ENCODE peak calls at places on chromosomes 12 and 14, in four cellular contexts. Z is progenitor cell of endocrine pancreas, B is lung, S is astrocyte of the cerebellum. F is an unnamed sample.

GRCh38 chr14:72401632-72402428 is 469.6 kb downstream of the RGS6 start:
- DNase-seq in B (no peak), S (no peak), Z (no peak), F (no peak)

GRCh38 chr12:132789099-132789471 is 27.5 kb upstream of the ANKLE2 start:
- DNase-seq in Z (no peak), B (no peak), S (no peak), F (no peak)

GRCh38 chr12:10941916-10942607 is 3.0 kb upstream of the TAS2R14 start:
- DNase-seq in S (no peak), Z (no peak), B (no peak), F (peak)

GRCh38 chr12:4227046-4227445 is 46.5 kb upstream of the CCND2 start:
- DNase-seq in B (no peak), Z (peak), S (no peak), F (no peak)

GRCh38 chr12:26833692-26834168 is 736 bp upstream of the ITPR2 start:
- DNase-seq in S (no peak), Z (peak), B (peak), F (no peak)

GRCh38 chr14:70791971-70792370 is 17.3 kb downstream of the MAP3K9 start:
- DNase-seq in B (no peak), S (no peak), Z (no peak), F (no peak)

GRCh38 chr12:106097011-106097410 is 41.7 kb downstream of the NUAK1 start:
- DNase-seq in B (no peak), S (no peak), Z (no peak), F (no peak)

GRCh38 chr12:41907550-41907949 is 237.1 kb downstream of the GXYLT1 start:
- DNase-seq in B (no peak), Z (no peak), S (no peak), F (no peak)

GRCh38 chr14:74641581-74641980 is 29.5 kb upstream of the LTBP2 start:
- DNase-seq in S (no peak), B (no peak), Z (no peak), F (no peak)

GRCh38 chr14:96501383-96501745 is 818 bp upstream of the PAPOLA start:
- DNase-seq in S (no peak), Z (no peak), B (no peak), F (no peak)

GRCh38 chr12:50745861-50746260 is 18.0 kb upstream of the ATF1 start:
- DNase-seq in S (no peak), B (no peak), Z (no peak), F (no peak)

GRCh38 chr12:116249938-116250337 is 27.6 kb downstream of the MED13L start:
- DNase-seq in S (no peak), Z (no peak), B (no peak), F (no peak)

GRCh38 chr12:113748707-113749432 is 217.3 kb downstream of the RBM19 start:
- DNase-seq in B (no peak), S (no peak), Z (no peak), F (no peak)

GRCh38 chr14:100654814-100655795 is 67.9 kb upstream of the BEGAIN start:
- DNase-seq in B (no peak), Z (peak), S (no peak), F (peak)

GRCh38 chr12:42039599-42039998 is 105.1 kb downstream of the GXYLT1 start:
- DNase-seq in S (no peak), Z (no peak), B (no peak), F (no peak)

GRCh38 chr14:100658514-100658886 is 68.2 kb upstream of the DLK1 start:
- DNase-seq in Z (no peak), S (no peak), B (no peak), F (peak)

GRCh38 chr14:71720978-71721624 is 211.1 kb upstream of the RGS6 start:
- DNase-seq in Z (no peak), S (peak), B (peak), F (peak)

GRCh38 chr14:102220031-102220430 is 80.3 kb downstream of the WDR20 start:
- DNase-seq in B (no peak), S (no peak), Z (no peak), F (no peak)

GRCh38 chr12:115064296-115064695 is 380.3 kb upstream of the TBX3 start:
- DNase-seq in B (no peak), S (no peak), Z (no peak), F (no peak)

GRCh38 chr12:27531916-27532315 is 7.9 kb downstream of the PPFIBP1 start:
- DNase-seq in Z (no peak), S (no peak), B (no peak), F (no peak)

GRCh38 chr12:27665704-27666103 is 30.5 kb upstream of the REP15 start:
- DNase-seq in S (no peak), Z (no peak), B (no peak), F (no peak)

GRCh38 chr12:52729147-52729546 is 25.8 kb upstream of the KRT77 start:
- DNase-seq in S (no peak), Z (no peak), B (no peak), F (no peak)

GRCh38 chr12:52727037-52727436 is 23.7 kb upstream of the KRT77 start:
- DNase-seq in Z (no peak), S (no peak), B (no peak), F (no peak)

GRCh38 chr12:52730383-52730782 is 27.1 kb upstream of the KRT77 start:
- DNase-seq in S (no peak), B (no peak), Z (no peak), F (no peak)

GRCh38 chr12:52728374-52728773 is 25.1 kb upstream of the KRT77 start:
- DNase-seq in B (no peak), S (no peak), Z (no peak), F (no peak)

DNA sequence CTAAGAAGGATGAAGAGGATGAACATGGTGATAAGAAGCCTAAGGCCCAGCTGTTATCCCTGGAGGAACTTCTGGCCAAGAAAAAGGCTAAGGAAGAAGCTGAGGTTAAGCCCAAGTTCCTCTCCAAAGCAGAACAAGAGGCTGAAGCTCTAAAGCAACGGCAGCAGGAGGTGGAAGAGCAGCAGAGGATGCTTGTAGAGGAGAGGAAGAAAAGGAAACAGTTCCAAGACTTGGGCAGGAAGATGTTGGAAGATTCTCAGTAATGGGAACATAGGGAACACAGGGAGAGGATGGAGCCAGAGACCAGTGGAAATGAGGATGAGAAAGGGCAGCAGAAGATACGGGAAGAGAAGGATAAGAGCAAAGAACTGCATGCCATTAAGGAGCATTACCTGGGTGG is 27.5 kb upstream of the KRT77 start:
- DNase-seq in B (no peak), S (no peak), Z (no peak), F (no peak)
- TF ChIP-seq CTCF in B (no peak), S (no peak), Z (no peak), F (no peak)

GRCh38 chr12:128707488-128707887 is 116.3 kb downstream of the SLC15A4 start:
- DNase-seq in Z (no peak), B (no peak), S (no peak), F (no peak)
- TF ChIP-seq CTCF in Z (no peak), B (no peak), S (no peak), F (no peak)

DNA sequence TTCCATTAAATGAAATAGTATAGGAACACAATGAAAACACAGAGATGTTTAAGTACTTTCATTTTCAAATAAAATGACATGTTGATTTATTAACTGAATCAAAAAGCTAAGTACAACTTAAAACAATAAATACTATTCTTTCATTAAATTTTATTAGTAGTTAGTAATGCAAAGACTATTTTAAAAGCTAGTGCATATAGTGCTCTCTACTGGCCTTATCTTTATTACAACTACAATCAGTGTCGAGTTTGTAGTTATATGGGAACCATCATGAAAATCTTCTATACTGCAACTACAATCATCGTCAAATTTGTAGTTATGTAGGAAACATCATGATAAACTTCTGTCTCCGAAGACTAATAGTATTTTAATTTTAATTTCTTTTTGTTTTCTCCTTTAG is 8.9 kb upstream of the LIN7A start:
- DNase-seq in B (no peak), Z (no peak), S (no peak), F (no peak)
- TF ChIP-seq CTCF in B (no peak), Z (peak), S (no peak), F (no peak)

DNA sequence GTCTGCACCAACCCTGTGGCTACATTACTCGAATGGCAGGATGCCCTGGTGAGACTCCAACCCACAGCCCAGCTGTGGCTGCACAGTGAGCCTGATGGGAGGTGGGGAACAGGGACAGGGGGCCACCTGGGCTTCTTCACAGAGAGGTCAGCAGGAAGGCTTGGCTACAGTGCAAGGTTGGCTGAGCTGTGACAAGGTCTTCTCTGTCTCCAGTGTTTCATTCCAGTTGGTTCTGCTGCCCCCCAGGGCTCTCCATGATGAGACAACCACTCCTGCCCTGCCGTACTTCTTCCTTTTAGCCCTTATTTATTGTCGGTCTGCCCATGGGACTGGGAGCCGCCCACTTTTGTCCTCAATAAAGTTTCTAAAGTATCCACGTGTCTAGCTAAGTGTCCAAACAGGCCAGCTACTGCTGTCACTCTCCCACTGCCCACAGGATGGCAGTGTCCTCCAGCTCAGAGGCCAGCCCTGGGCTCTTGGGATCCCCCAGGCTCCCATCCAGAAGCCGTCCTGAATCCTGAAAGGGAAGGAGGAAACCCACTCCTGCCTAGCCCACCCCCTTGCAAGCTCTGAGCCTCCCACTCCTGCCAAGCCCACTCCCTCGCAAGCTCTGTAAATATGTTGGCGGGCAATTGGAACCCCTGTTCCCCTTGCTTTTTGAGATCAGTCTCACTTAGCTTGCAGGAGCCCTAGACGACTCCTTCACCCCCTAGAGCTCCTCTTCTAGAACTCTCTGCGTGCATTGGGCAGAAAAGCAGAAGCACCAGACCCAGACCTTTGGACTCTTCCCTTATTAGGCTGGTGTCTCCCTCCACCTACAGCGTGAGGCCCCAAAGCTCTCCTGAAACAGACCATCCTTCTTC is 5.4 kb downstream of the C1QL4 start:
- DNase-seq in B (peak), S (peak), Z (peak), F (peak)
- TF ChIP-seq CTCF in B (peak), S (peak), Z (peak), F (peak)

DNA sequence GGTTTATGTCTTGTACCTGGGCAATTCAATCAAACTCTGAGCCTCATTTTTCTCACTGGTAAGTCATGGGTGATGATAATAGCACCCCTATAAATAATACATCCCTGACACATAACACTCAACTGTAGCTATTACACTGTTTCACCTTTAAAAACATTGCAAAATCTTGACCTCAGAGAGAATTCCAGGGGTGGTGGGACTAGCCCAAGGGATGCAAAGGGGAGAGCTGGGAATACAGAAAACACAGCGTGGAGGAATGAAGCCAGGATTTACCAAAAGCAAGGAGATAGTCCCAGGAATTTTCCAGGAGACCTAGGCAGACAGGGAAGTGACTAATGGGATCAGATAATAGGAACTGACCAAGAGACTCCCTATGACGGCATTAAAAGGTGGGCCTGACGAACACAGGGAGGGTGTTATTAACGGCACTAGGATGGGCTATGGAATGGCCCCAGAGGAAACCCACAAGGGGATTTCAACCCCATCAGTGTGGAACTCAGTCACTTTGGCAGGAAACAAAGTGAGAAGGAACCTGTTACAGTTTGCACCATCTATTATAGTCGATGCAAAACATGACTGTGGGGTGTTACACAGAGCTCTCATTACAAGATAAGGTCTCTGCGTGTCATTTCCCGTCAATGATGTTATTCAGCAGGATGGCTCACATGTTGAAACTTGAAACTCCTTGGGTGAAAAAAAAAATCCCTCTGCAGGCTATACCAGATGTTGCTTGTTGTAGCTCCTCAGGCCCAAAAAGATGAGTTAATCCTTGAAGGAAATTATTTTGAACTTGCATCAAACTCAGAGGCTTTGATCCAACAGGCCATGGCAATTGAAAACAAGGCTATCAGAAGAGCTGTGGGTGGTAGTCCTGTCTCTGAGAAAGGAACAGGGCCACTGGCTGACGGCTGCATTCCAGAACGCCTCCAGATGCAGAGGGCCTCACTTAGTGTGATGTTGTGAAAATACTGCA is 58.7 kb downstream of the DRAM1 start:
- DNase-seq in S (peak), Z (no peak), B (no peak), F (no peak)
- TF ChIP-seq CTCF in S (no peak), Z (no peak), B (no peak), F (no peak)

DNA sequence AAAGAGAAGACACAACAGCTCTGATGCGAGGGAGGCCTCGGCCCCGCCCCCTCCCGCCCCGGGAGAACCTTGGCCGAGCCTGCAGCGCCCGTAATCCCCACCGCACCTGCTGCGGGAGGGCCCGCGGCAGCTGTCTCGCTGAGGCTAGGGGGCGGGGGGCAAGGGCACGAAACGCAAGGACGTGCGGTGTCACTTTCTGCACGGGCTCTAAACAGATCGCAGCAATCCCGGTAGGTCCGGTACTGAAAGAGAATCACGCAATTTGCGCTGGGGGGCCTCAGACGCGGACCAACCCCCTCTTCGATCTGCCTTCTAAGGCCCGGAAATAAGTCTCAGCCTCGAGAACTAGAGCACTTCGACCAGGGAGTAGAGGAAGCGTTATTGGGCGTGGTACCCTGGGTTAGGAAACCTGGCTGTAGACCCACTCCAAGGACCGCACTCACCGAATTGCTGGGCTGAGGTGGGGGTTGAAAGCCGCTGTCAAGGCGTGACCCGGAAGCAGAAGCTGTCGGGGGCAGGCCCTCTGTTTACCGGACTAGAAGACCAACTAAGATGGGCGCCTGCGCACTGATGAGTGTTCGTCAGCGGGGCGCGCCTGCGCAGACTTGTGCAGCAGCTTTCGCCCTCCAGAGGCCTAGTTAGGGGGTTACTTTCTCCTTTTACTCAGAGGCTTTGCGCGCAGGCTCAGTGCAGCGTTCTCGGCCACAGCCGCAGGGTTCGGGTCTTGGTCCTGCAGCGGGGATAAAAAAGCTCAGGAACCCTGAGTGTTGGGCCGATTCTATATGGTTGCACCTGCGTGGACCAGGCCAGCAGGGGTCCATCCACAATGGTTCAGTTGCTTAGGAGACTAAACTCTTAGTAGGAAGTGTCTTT is at the start of gene ASB8:
- DNase-seq in S (peak), B (peak), Z (peak), F (peak)
- TF ChIP-seq CTCF in S (peak), B (peak), Z (peak), F (no peak)

DNA sequence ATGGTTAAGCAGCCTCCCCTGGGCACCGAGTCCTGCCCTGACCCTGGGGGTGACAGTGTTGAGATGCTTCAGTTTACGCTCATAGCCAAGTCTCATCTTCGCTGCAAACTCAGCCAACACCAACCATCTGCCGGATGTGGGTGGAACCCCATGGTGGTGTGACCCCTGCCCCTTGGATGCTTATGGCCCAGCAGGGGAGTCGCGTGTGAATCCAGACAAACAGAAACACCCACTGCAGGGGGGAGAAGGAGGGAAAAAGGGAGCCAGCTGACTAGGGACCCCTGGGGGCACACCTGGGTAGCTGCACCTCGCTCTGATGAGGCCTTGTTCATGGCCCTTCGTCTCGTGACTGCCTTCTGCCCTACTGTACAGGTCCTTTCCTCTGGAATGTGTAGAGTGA is 23.8 kb downstream of the AACS start:
- DNase-seq in B (no peak), S (no peak), Z (no peak), F (no peak)
- TF ChIP-seq CTCF in B (no peak), S (no peak), Z (no peak), F (no peak)

DNA sequence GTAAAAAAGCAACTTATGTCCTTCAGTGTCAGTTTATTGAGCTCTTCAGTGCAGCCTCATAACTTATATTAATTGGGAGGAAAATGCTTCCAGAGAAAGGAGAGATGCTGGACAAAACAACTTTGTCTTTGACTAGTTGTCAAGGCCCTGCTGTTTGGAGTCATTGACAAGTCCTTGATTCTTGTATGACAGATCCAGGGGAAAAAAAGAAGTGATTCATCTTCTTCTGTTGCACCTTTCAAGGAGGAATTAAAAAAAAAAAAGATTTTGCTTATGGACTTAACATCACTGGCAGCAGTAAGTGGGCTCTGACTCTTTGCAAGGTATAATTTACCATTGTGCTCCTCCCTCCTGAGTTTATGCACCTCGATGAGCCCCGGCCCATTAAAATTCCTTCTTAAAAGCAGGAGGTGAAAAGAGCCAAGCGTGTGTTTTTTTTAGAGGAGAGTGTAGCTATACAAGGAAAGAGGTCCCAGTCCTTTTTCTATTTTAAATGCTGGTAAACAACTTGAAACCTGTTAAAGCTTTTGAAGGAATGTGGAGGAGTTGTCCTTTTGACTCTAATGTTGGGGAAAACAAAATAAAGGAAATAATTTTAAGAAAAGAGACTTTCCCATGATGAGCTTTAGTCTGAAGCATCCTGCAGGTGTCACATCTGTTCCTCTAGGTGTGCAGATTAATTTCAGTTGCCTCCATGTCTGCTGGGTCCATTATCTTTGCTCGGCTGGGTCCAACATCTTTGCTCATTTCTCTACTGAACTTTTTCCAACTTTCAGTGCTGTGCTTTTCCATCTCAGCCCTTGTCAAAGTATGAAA is 431.6 kb downstream of the RAD51B start:
- DNase-seq in Z (no peak), S (no peak), B (no peak), F (no peak)
- TF ChIP-seq CTCF in Z (peak), S (no peak), B (no peak), F (no peak)

F was measured in Calu3.